ENCODE peak calls at places on chromosomes 2 and 18, in seven cellular contexts. One of them, this sample, is unnamed.

GRCh38 chr2:163667064-163667887 is 68.5 kb downstream of the FIGN start:
- DNase-seq in RWPE1: peak
- DNase-seq in iris pigment epithelial cell: peak
- DNase-seq in Kasumi-1: no peak
- DNase-seq in omental fat pad: no peak
- DNase-seq in CD8-positive, alpha-beta T cell: no peak
- DNase-seq in NCI-H2171 treated with DMSO at 0.1 percent for 48 hours: no peak
- DNase-seq in this sample: peak

GRCh38 chr2:105379741-105380186 is 19.1 kb downstream of the FHL2 start:
- DNase-seq in RWPE1: no peak
- DNase-seq in iris pigment epithelial cell: no peak
- DNase-seq in Kasumi-1: peak
- DNase-seq in omental fat pad: no peak
- DNase-seq in CD8-positive, alpha-beta T cell: no peak
- DNase-seq in NCI-H2171 treated with DMSO at 0.1 percent for 48 hours: no peak
- DNase-seq in this sample: no peak

GRCh38 chr2:67649331-67650071 is 252.4 kb downstream of the ETAA1 start:
- DNase-seq in RWPE1: peak
- DNase-seq in iris pigment epithelial cell: no peak
- DNase-seq in Kasumi-1: no peak
- DNase-seq in omental fat pad: no peak
- DNase-seq in CD8-positive, alpha-beta T cell: no peak
- DNase-seq in NCI-H2171 treated with DMSO at 0.1 percent for 48 hours: peak
- DNase-seq in this sample: peak

GRCh38 chr2:68295523-68295922 is 24.2 kb downstream of the CNRIP1 start:
- DNase-seq in RWPE1: no peak
- DNase-seq in iris pigment epithelial cell: no peak
- DNase-seq in Kasumi-1: peak
- DNase-seq in omental fat pad: no peak
- DNase-seq in CD8-positive, alpha-beta T cell: no peak
- DNase-seq in NCI-H2171 treated with DMSO at 0.1 percent for 48 hours: no peak
- DNase-seq in this sample: no peak

GRCh38 chr2:20184067-20184938 is 40.6 kb downstream of the SDC1 start:
- DNase-seq in RWPE1: peak
- DNase-seq in iris pigment epithelial cell: peak
- DNase-seq in Kasumi-1: no peak
- DNase-seq in omental fat pad: no peak
- DNase-seq in CD8-positive, alpha-beta T cell: no peak
- DNase-seq in NCI-H2171 treated with DMSO at 0.1 percent for 48 hours: no peak
- DNase-seq in this sample: peak

GRCh38 chr2:108637304-108637669 is 82.0 kb upstream of the RANBP2 start:
- DNase-seq in RWPE1: no peak
- DNase-seq in iris pigment epithelial cell: peak
- DNase-seq in Kasumi-1: no peak
- DNase-seq in omental fat pad: no peak
- DNase-seq in CD8-positive, alpha-beta T cell: no peak
- DNase-seq in NCI-H2171 treated with DMSO at 0.1 percent for 48 hours: no peak
- DNase-seq in this sample: peak

GRCh38 chr18:62768172-62768943 is 53.0 kb downstream of the PHLPP1 start:
- DNase-seq in RWPE1: no peak
- DNase-seq in iris pigment epithelial cell: peak
- DNase-seq in Kasumi-1: no peak
- DNase-seq in omental fat pad: no peak
- DNase-seq in CD8-positive, alpha-beta T cell: no peak
- DNase-seq in NCI-H2171 treated with DMSO at 0.1 percent for 48 hours: no peak
- DNase-seq in this sample: no peak

GRCh38 chr2:45850558-45850957 is 199.1 kb downstream of the PRKCE start:
- DNase-seq in RWPE1: no peak
- DNase-seq in iris pigment epithelial cell: no peak
- DNase-seq in Kasumi-1: no peak
- DNase-seq in omental fat pad: no peak
- DNase-seq in CD8-positive, alpha-beta T cell: no peak
- DNase-seq in NCI-H2171 treated with DMSO at 0.1 percent for 48 hours: peak
- DNase-seq in this sample: no peak

GRCh38 chr2:219453691-219454131 is 19.1 kb downstream of the SPEG start:
- DNase-seq in RWPE1: peak
- DNase-seq in iris pigment epithelial cell: peak
- DNase-seq in Kasumi-1: no peak
- DNase-seq in omental fat pad: no peak
- DNase-seq in CD8-positive, alpha-beta T cell: no peak
- DNase-seq in NCI-H2171 treated with DMSO at 0.1 percent for 48 hours: peak
- DNase-seq in this sample: peak

GRCh38 chr18:79868811-79869541 is 71.2 kb downstream of the KCNG2 start:
- DNase-seq in RWPE1: no peak
- DNase-seq in iris pigment epithelial cell: no peak
- DNase-seq in Kasumi-1: no peak
- DNase-seq in omental fat pad: no peak
- DNase-seq in CD8-positive, alpha-beta T cell: no peak
- DNase-seq in NCI-H2171 treated with DMSO at 0.1 percent for 48 hours: no peak
- DNase-seq in this sample: no peak

GRCh38 chr2:11679491-11680130 is 9.6 kb upstream of the NTSR2 start:
- DNase-seq in RWPE1: no peak
- DNase-seq in iris pigment epithelial cell: no peak
- DNase-seq in Kasumi-1: no peak
- DNase-seq in omental fat pad: no peak
- DNase-seq in CD8-positive, alpha-beta T cell: no peak
- DNase-seq in NCI-H2171 treated with DMSO at 0.1 percent for 48 hours: no peak
- DNase-seq in this sample: no peak

GRCh38 chr2:128069769-128070168 is 21.2 kb upstream of the UGGT1 start:
- DNase-seq in RWPE1: no peak
- DNase-seq in iris pigment epithelial cell: peak
- DNase-seq in Kasumi-1: no peak
- DNase-seq in omental fat pad: no peak
- DNase-seq in CD8-positive, alpha-beta T cell: no peak
- DNase-seq in NCI-H2171 treated with DMSO at 0.1 percent for 48 hours: no peak
- DNase-seq in this sample: peak

GRCh38 chr2:230627806-230628724 is 84.6 kb upstream of the CAB39 start:
- DNase-seq in RWPE1: no peak
- DNase-seq in iris pigment epithelial cell: peak
- DNase-seq in Kasumi-1: no peak
- DNase-seq in omental fat pad: no peak
- DNase-seq in CD8-positive, alpha-beta T cell: no peak
- DNase-seq in NCI-H2171 treated with DMSO at 0.1 percent for 48 hours: peak
- DNase-seq in this sample: no peak

GRCh38 chr2:100721693-100722092 is 98.2 kb upstream of the NPAS2 start:
- DNase-seq in RWPE1: no peak
- DNase-seq in iris pigment epithelial cell: no peak
- DNase-seq in Kasumi-1: no peak
- DNase-seq in omental fat pad: no peak
- DNase-seq in CD8-positive, alpha-beta T cell: no peak
- DNase-seq in NCI-H2171 treated with DMSO at 0.1 percent for 48 hours: no peak
- DNase-seq in this sample: no peak

GRCh38 chr2:740446-741293 is 63.5 kb upstream of the TMEM18 start:
- DNase-seq in RWPE1: peak
- DNase-seq in iris pigment epithelial cell: peak
- DNase-seq in Kasumi-1: no peak
- DNase-seq in omental fat pad: peak
- DNase-seq in CD8-positive, alpha-beta T cell: no peak
- DNase-seq in NCI-H2171 treated with DMSO at 0.1 percent for 48 hours: peak
- DNase-seq in this sample: peak

GRCh38 chr2:56357655-56358295 is 174.0 kb downstream of the CCDC85A start:
- DNase-seq in RWPE1: no peak
- DNase-seq in iris pigment epithelial cell: peak
- DNase-seq in Kasumi-1: no peak
- DNase-seq in omental fat pad: no peak
- DNase-seq in CD8-positive, alpha-beta T cell: no peak
- DNase-seq in NCI-H2171 treated with DMSO at 0.1 percent for 48 hours: peak
- DNase-seq in this sample: peak

GRCh38 chr2:231000211-231000904 is 4.4 kb downstream of the SPATA3 start:
- DNase-seq in RWPE1: no peak
- DNase-seq in iris pigment epithelial cell: no peak
- DNase-seq in Kasumi-1: no peak
- DNase-seq in omental fat pad: no peak
- DNase-seq in CD8-positive, alpha-beta T cell: no peak
- DNase-seq in NCI-H2171 treated with DMSO at 0.1 percent for 48 hours: peak
- DNase-seq in this sample: no peak